ENCODE peak calls at places on chromosome 5, in six cellular contexts. N is HT1080, P is EL, B is left cardiac atrium, W is GM23248, Z is neural progenitor cell. J is an unnamed sample.

GRCh38 chr5:97004423-97005060 is 68.7 kb downstream of the LNPEP start:
- DNase-seq in W (no peak), Z (no peak), N (no peak), B (no peak), P (no peak), J (peak)

GRCh38 chr5:142360607-142361120 is 35.8 kb upstream of the SPRY4 start:
- DNase-seq in W (peak), Z (peak), P (peak), B (no peak), N (peak), J (peak)

GRCh38 chr5:17355585-17356346 is 138.3 kb downstream of the BASP1 start:
- DNase-seq in W (peak), P (peak), N (peak), Z (no peak), B (no peak), J (peak)

GRCh38 chr5:115423051-115423450 is 121.5 kb downstream of the FEM1C start:
- DNase-seq in W (peak), Z (no peak), B (no peak), N (peak), P (peak), J (no peak)

GRCh38 chr5:91225848-91226686 is 157.1 kb downstream of the ARRDC3 start:
- DNase-seq in N (peak), Z (peak), B (no peak), W (no peak), P (no peak), J (no peak)

GRCh38 chr5:71533142-71533541 is 54.0 kb upstream of the MCCC2 start:
- DNase-seq in Z (no peak), N (no peak), W (peak), P (peak), B (no peak), J (no peak)

GRCh38 chr5:80608730-80609129 is 38.6 kb upstream of the ANKRD34B start:
- DNase-seq in B (no peak), N (no peak), W (no peak), P (no peak), Z (no peak), J (no peak)

GRCh38 chr5:172943283-172943841 is 15.9 kb upstream of the RPL26L1 start:
- DNase-seq in Z (peak), W (peak), P (peak), N (peak), B (peak), J (peak)

GRCh38 chr5:173925449-173926071 is 37.4 kb downstream of the CPEB4 start:
- DNase-seq in Z (peak), B (peak), W (peak), N (peak), P (peak), J (peak)

GRCh38 chr5:99176186-99176585 is 247.4 kb upstream of the CHD1 start:
- DNase-seq in Z (no peak), B (no peak), W (no peak), N (no peak), P (no peak), J (peak)

GRCh38 chr5:57009811-57010210 is 57.9 kb upstream of the MIER3 start:
- DNase-seq in N (no peak), P (no peak), Z (no peak), W (no peak), B (no peak), J (no peak)

GRCh38 chr5:57988808-57989207 is 471.1 kb downstream of the PLK2 start:
- DNase-seq in B (no peak), Z (no peak), P (no peak), W (no peak), N (no peak), J (no peak)